ENCODE peak calls at places on chromosomes 2 and 18, in ten cellular contexts. W is Calu3, D is left ventricle myocardium inferior, B is GM12865, S is cardiac fibroblast, I is GM10248, U is endothelial cell, L is GM20000, G is transverse colon, E is HepG2. M is an unnamed sample.

GRCh38 chr18:9694174-9694573 is 13.9 kb upstream of the RAB31 start:
- DNase-seq in E (no peak), D (no peak), L (no peak), B (no peak), U (no peak), G (no peak), S (no peak), W (no peak), I (no peak), M (no peak)

GRCh38 chr2:120531863-120532600 is 186.1 kb downstream of the INHBB start:
- DNase-seq in L (no peak), S (peak; percentile 64), G (no peak), U (no peak), E (no peak), B (no peak), W (no peak), D (no peak), I (no peak), M (no peak)

GRCh38 chr18:12021077-12021476 is 39.8 kb downstream of the IMPA2 start:
- DNase-seq in U (no peak), B (no peak), W (no peak), D (no peak), E (peak; percentile 66), G (no peak), I (no peak), S (no peak), L (no peak), M (no peak)

GRCh38 chr18:46677609-46678470 is 20.8 kb upstream of the LOXHD1 start:
- DNase-seq in U (no peak), L (peak; percentile 33), G (no peak), B (no peak), I (no peak), E (no peak), S (peak; percentile 3), D (no peak), W (no peak), M (no peak)

GRCh38 chr2:3299130-3299529 is 78.5 kb downstream of the EIPR1 start:
- DNase-seq in U (no peak), E (no peak), W (no peak), L (no peak), B (no peak), D (no peak), I (no peak), G (no peak), S (no peak), M (no peak)

GRCh38 chr2:9212661-9213411 is 6.2 kb downstream of the ASAP2 start:
- DNase-seq in I (no peak), W (no peak), E (no peak), D (no peak), B (no peak), L (no peak), S (peak; percentile 65), G (no peak), U (no peak), M (no peak)

GRCh38 chr2:455913-456312 is 168.0 kb upstream of the ALKAL2 start:
- DNase-seq in B (no peak), I (no peak), D (no peak), E (no peak), S (no peak), L (no peak), U (no peak), G (no peak), W (no peak), M (no peak)

GRCh38 chr2:207334631-207335371 is 169.1 kb upstream of the KLF7 start:
- DNase-seq in G (peak; percentile 47), B (peak; percentile 80), S (peak; percentile 98), L (no peak), D (peak; percentile 53), I (peak; percentile 27), U (peak; percentile 65), W (no peak), E (no peak), M (no peak)

GRCh38 chr2:218323526-218324472 is 31.5 kb upstream of the TMBIM1 start:
- DNase-seq in S (peak; percentile 83), D (peak; percentile 30), E (peak; percentile 66), G (peak; percentile 30), U (no peak), I (no peak), L (no peak), B (no peak), W (peak; percentile 59), M (no peak)

GRCh38 chr2:290090-290722 is 2.3 kb upstream of the ALKAL2 start:
- DNase-seq in D (peak; percentile 62), I (peak; percentile 53), W (peak; percentile 77), G (peak; percentile 74), S (peak; percentile 84), U (peak; percentile 81), E (peak; percentile 76), L (peak; percentile 68), B (peak; percentile 35), M (peak; percentile 67)

GRCh38 chr2:159124441-159124911 is 156.0 kb downstream of the TANC1 start:
- DNase-seq in U (no peak), B (no peak), I (no peak), W (peak; percentile 51), S (peak; percentile 92), E (peak; percentile 59), G (peak; percentile 63), D (no peak), L (no peak), M (no peak)

GRCh38 chr2:208142255-208142924 is 3.6 kb downstream of the CRYGB start:
- DNase-seq in D (no peak), S (peak; percentile 14), U (no peak), L (no peak), G (no peak), E (no peak), W (no peak), B (no peak), I (no peak), M (no peak)

GRCh38 chr2:191630313-191630712 is 47.6 kb upstream of the NABP1 start:
- DNase-seq in E (no peak), B (no peak), D (no peak), G (no peak), L (no peak), I (no peak), U (no peak), W (no peak), S (no peak), M (no peak)

GRCh38 chr2:8049851-8050571 is 631.8 kb upstream of the ID2 start:
- DNase-seq in U (no peak), D (no peak), L (peak; percentile 70), G (no peak), I (peak; percentile 68), B (peak; percentile 94), E (no peak), W (no peak), S (no peak), M (peak; percentile 71)

GRCh38 chr2:73106791-73107190 is 6.0 kb downstream of the RAB11FIP5 start:
- DNase-seq in W (no peak), I (no peak), L (no peak), B (no peak), U (no peak), E (no peak), G (no peak), S (no peak), D (no peak), M (no peak)

GRCh38 chr2:74461187-74462053 is 3.2 kb downstream of the WBP1 start:
- DNase-seq in L (no peak), B (no peak), D (no peak), I (no peak), U (peak; percentile 35), S (no peak), G (no peak), W (peak; percentile 40), E (peak; percentile 51), M (no peak)

GRCh38 chr2:241837197-241837596 is 21.5 kb downstream of the PDCD1 start:
- DNase-seq in D (no peak), S (no peak), L (no peak), I (no peak), W (no peak), E (no peak), G (no peak), U (no peak), B (no peak), M (no peak)

GRCh38 chr18:10526211-10526949 is 553 bp downstream of the NAPG start:
- DNase-seq in I (peak; percentile 70), W (peak; percentile 67), L (peak; percentile 76), U (peak; percentile 65), D (peak; percentile 65), B (peak; percentile 78), E (peak; percentile 31), S (peak; percentile 70), G (peak; percentile 58), M (peak; percentile 80)

GRCh38 chr2:26922638-26923466 is 47.6 kb upstream of the MAPRE3 start:
- DNase-seq in D (peak; percentile 34), B (peak; percentile 56), E (peak; percentile 69), S (peak; percentile 26), W (peak; percentile 61), G (peak; percentile 28), U (peak; percentile 68), I (peak; percentile 71), L (peak; percentile 66), M (peak; percentile 71)

GRCh38 chr2:143263045-143263625 is 133.9 kb downstream of the ARHGAP15 start:
- DNase-seq in G (no peak), L (no peak), W (peak; percentile 1), B (no peak), S (no peak), U (no peak), E (no peak), D (no peak), I (no peak), M (no peak)
- TF ChIP-seq CTCF in G (no peak), L (no peak), W (no peak), B (no peak), S (peak; percentile 21), U (peak; percentile 39), E (peak; percentile 41), D (no peak), I (no peak), M (no peak)

GRCh38 chr2:141399270-141399669 is 731.5 kb downstream of the LRP1B start:
- DNase-seq in U (peak; percentile 16), L (no peak), I (no peak), S (peak; percentile 48), B (peak; percentile 16), E (peak; percentile 12), W (peak; percentile 16), D (no peak), G (no peak), M (no peak)
- TF ChIP-seq CTCF in U (peak; percentile 32), L (peak; percentile 18), I (no peak), S (peak; percentile 24), B (peak; percentile 32), E (peak; percentile 42), W (no peak), D (no peak), G (no peak), M (no peak)

GRCh38 chr2:70300771-70301343 is 1.0 kb downstream of the FAM136A start:
- DNase-seq in L (no peak), G (no peak), D (no peak), B (peak; percentile 43), S (no peak), W (no peak), I (no peak), E (peak; percentile 13), U (no peak), M (no peak)
- TF ChIP-seq CTCF in L (no peak), G (no peak), D (no peak), B (peak; percentile 39), S (peak; percentile 37), W (no peak), I (peak; percentile 58), E (no peak), U (no peak), M (no peak)

DNA sequence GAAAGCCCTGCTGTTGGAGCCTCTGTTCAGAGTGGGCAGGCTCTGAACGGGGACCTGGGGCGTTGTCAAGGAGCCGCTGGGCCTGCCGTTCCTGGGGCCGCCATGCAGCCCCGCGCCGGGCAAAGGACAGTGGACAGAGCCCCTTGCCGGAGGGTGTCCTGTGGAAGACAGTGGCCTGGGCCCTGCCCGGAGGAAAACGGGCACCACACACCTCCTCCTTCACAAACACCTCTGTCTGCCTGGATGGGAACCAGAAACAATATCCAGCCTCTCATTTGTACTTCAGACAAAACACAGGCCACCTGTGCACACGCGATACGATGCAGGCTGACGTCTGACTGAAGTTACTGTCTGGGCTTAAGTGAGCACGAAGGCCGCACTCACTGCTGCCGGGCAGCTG is 233.7 kb downstream of the TWIST2 start:
- DNase-seq in I (no peak), L (no peak), S (no peak), B (no peak), W (no peak), U (no peak), E (no peak), D (no peak), G (no peak), M (no peak)
- TF ChIP-seq CTCF in I (no peak), L (no peak), S (no peak), B (no peak), W (no peak), U (no peak), E (no peak), D (no peak), G (no peak), M (no peak)

M was measured in GM13976.